ENCODE peak calls at places on chromosome X, in seven cellular contexts. K, L, D, N, J, S and B are unnamed samples. For H3K4me1, the result is how much of the 10 kb centered on the place peaks cover.

GRCh38 chrX:47358387-47359065 is 11.9 kb upstream of the ZNF157 start:
- DNase-seq in K (no peak), L (no peak), D (peak), N (no peak), J (no peak), S (no peak), B (no peak)

GRCh38 chrX:19332983-19333382 is 10.7 kb upstream of the PDHA1 start:
- DNase-seq in K (peak), L (no peak), D (no peak), N (peak), J (no peak), S (no peak), B (no peak)

GRCh38 chrX:44937606-44938005 is 64.6 kb downstream of the KDM6A start:
- DNase-seq in K (no peak), L (no peak), D (no peak), N (no peak), J (no peak), S (no peak), B (no peak)

GRCh38 chrX:130896816-130897508 is 6.0 kb downstream of the ENOX2 start:
- DNase-seq in K (peak), L (no peak), D (no peak), N (peak), J (no peak), S (no peak), B (no peak)

GRCh38 chrX:41672643-41673042 is 16.1 kb upstream of the GPR34 start:
- DNase-seq in K (no peak), L (no peak), D (no peak), N (no peak), J (no peak), S (no peak), B (no peak)

GRCh38 chrX:40423299-40423698 is 157.5 kb upstream of the ATP6AP2 start:
- DNase-seq in K (peak), L (peak), D (no peak), N (no peak), J (no peak), S (no peak), B (no peak)

GRCh38 chrX:115337735-115338134 is 48.2 kb downstream of the LUZP4 start:
- DNase-seq in K (peak), L (no peak), D (no peak), N (no peak), J (no peak), S (no peak), B (peak)

GRCh38 chrX:128020701-128021100 is 31.5 kb downstream of the ACTRT1 start:
- DNase-seq in K (no peak), L (peak), D (no peak), N (peak), J (no peak), S (peak), B (no peak)

GRCh38 chrX:12791253-12792228 is at the start of gene PRPS2:
- DNase-seq in K (peak), L (no peak), D (peak), N (peak), J (peak), S (peak), B (peak)

GRCh38 chrX:19673334-19674040 is 158.2 kb upstream of the MAP3K15 start:
- DNase-seq in K (peak), L (peak), D (no peak), N (peak), J (no peak), S (peak), B (peak)

GRCh38 chrX:21800344-21800770 is 39.1 kb upstream of the MBTPS2 start:
- DNase-seq in K (peak), L (no peak), D (no peak), N (peak), J (no peak), S (no peak), B (no peak)

GRCh38 chrX:36908801-36909403 is 99.3 kb upstream of the FAM47C start:
- DNase-seq in K (peak), L (no peak), D (no peak), N (peak), J (peak), S (peak), B (no peak)

GRCh38 chrX:9532349-9532748 is 67.5 kb downstream of the TBL1X start:
- DNase-seq in K (no peak), L (no peak), D (no peak), N (no peak), J (no peak), S (no peak), B (peak)

GRCh38 chrX:54423161-54423888 is 16.9 kb upstream of the TSR2 start:
- DNase-seq in K (no peak), L (no peak), D (no peak), N (no peak), J (peak), S (peak), B (no peak)

GRCh38 chrX:100413231-100413630 is 3.2 kb upstream of the PCDH19 start:
- DNase-seq in K (peak), L (peak), D (no peak), N (peak), J (peak), S (peak), B (no peak)

GRCh38 chrX:54979432-54979831 is 14.6 kb downstream of the PFKFB1 start:
- DNase-seq in K (no peak), L (no peak), D (no peak), N (no peak), J (no peak), S (no peak), B (no peak)

GRCh38 chrX:115330498-115331138 is 41.1 kb downstream of the LUZP4 start:
- DNase-seq in K (peak), L (peak), D (no peak), N (peak), J (peak), S (peak), B (peak)

GRCh38 chrX:28920554-28920953 is 333.3 kb downstream of the IL1RAPL1 start:
- DNase-seq in K (no peak), L (no peak), D (no peak), N (no peak), J (no peak), S (no peak), B (no peak)

GRCh38 chrX:18617351-18617750 is 54.6 kb downstream of the RS1 start:
- DNase-seq in K (peak), L (peak), D (no peak), N (peak), J (no peak), S (peak), B (no peak)

GRCh38 chrX:69014200-69014599 is 151.1 kb downstream of the PJA1 start:
- DNase-seq in K (peak), L (no peak), D (no peak), N (no peak), J (no peak), S (no peak), B (no peak)

GRCh38 chrX:97637289-97637688 is 753.6 kb downstream of the RPA4 start:
- DNase-seq in K (no peak), L (no peak), D (no peak), N (no peak), J (no peak), S (no peak), B (no peak)

GRCh38 chrX:96689951-96690350 is 5.3 kb downstream of the DIAPH2 start:
- DNase-seq in K (peak), L (no peak), D (no peak), N (no peak), J (no peak), S (no peak), B (no peak)

GRCh38 chrX:72273718-72274117 is 3.3 kb downstream of the RPS4X start:
- DNase-seq in K (no peak), L (no peak), D (no peak), N (no peak), J (no peak), S (no peak), B (no peak)

GRCh38 chrX:72272868-72273267 is 4.2 kb downstream of the RPS4X start:
- DNase-seq in K (peak), L (peak), D (no peak), N (no peak), J (no peak), S (no peak), B (no peak)

GRCh38 chrX:72276478-72276953 is 532 bp downstream of the RPS4X start:
- DNase-seq in K (peak), L (no peak), D (no peak), N (no peak), J (no peak), S (no peak), B (no peak)

GRCh38 chrX:72271812-72272211 is 5.2 kb downstream of the RPS4X start:
- DNase-seq in K (no peak), L (no peak), D (no peak), N (no peak), J (no peak), S (no peak), B (no peak)

DNA sequence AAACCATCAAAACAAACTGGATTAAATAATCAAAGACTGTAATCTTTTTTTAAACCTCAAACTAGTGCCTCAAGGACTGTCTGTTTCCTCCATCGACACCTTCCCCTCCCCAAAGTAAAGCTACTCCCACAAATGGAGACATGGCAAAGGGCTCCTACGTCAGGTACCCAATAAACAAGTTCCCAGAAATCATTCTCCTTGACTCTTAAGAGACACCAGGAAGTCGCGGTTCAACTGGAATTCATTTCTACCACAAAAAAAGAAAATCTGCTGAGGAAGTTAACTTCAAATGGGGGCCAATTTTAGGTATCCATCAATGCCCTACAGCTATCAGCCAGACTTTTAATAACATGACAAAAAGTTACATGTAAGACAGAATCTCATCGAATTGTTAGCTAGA is 2.5 kb downstream of the RPS4X start:
- DNase-seq in K (no peak), L (no peak), D (no peak), N (no peak), J (no peak), S (no peak), B (no peak)
- H3K4me1 ChIP-seq in K (under half), L (half or more), D (under half), N (under half), J (under half), S (under half), B (under half)

GRCh38 chrX:67604979-67605703 is 61.3 kb downstream of the AR start:
- DNase-seq in K (peak), L (no peak), D (no peak), N (peak), J (no peak), S (peak), B (no peak)

GRCh38 chrX:67612231-67612630 is 68.4 kb downstream of the AR start:
- DNase-seq in K (peak), L (peak), D (no peak), N (peak), J (no peak), S (peak), B (no peak)

GRCh38 chrX:67601771-67602170 is 58.0 kb downstream of the AR start:
- DNase-seq in K (peak), L (no peak), D (no peak), N (peak), J (no peak), S (no peak), B (no peak)

GRCh38 chrX:67610282-67610681 is 66.5 kb downstream of the AR start:
- DNase-seq in K (no peak), L (no peak), D (no peak), N (no peak), J (no peak), S (no peak), B (no peak)

DNA sequence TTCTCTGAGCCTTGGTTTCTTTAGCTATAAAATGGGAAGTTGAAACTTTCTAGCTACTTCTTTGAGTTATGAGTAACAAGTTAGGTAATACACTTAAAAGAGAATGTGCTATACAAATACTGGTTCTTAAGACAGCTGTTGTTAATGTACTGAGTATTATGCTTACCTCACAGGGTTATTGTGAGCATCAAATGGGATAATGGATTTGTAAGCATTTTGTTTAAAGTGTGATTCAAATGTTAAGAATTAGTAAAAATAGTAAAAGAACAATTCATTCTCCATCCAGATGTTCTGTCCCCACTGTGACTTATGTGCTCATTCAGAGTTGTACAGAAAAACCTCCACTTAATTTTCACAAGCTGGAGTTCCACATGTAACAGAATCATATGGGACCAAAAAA is 63.6 kb downstream of the AR start:
- DNase-seq in K (peak), L (no peak), D (no peak), N (no peak), J (no peak), S (no peak), B (no peak)
- H3K4me1 ChIP-seq in K (under half), L (under half), D (under half), N (under half), J (under half), S (under half), B (under half)

DNA sequence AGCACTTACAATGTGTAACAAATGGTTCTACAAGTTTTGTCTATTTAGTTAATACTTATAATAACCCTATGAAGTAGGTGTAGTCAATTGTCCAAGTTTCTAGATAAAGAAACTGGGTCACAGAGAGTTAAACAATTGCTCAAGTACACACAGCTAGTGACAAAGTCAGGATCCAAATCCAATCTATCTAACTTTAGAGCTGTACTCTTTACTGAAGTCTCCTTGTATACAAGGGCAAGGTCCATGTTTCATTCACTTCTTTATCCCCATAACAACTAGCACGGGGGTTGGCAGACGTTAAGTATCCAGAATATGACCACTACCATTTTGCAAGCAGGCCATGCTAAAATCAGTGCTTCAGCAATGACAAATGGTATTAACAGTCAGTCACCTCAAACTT is 141.0 kb downstream of the CHM start:
- DNase-seq in K (no peak), L (no peak), D (no peak), N (no peak), J (no peak), S (no peak), B (no peak)
- H3K4me1 ChIP-seq in K (under half), L (under half), D (under half), N (under half), J (under half), S (under half), B (under half)

DNA sequence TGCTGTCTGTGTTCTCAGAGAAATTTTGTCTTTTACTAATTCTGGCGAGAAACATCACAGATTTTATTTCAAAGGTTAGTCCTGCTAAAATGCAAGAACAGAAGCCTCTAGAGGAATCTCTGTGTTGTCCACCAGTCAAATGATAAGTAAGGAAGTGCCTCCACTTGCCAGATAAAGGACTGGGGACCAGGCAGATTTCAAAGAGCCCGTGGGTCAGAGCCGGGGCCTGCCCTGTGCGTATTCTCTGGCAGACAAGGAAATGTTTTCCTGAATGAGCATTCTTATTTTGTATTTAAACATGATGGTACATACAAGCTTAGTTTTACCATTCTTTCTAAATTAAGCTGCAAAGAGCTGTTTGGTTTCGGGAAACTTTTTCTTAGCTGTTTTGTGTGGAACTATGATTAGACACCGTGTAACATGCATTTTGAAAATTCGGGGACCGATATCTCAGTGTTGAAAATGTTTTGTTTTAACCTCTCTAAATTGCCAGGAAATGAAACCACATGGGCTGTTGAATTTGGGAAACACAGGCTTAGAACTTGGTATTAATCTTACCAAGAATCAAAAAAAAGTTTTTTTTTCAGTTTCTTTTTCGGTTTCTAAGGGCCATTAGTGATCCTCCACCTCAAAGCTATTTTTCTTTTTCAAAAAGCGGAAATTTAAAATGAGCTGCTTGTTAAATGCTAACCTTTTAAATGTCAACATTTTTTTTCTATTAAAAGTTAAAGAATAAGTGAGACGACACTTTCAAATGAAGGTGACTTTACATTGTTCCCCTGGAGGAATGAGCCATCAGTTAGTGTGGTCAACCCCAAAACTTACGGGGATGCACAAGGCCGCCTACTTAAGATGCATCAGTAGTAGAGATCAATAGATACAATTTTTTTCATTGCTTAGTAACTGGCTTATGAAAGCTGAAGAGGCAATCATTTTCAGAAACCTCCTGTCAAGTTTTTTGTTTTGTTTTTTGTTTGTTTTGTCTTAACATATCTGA is 89.6 kb upstream of the MTM1 start:
- DNase-seq in K (no peak), L (no peak), D (no peak), N (no peak), J (no peak), S (no peak), B (no peak)
- H3K4me1 ChIP-seq in K (under half), L (under half), D (under half), N (under half), J (under half), S (under half), B (under half)

DNA sequence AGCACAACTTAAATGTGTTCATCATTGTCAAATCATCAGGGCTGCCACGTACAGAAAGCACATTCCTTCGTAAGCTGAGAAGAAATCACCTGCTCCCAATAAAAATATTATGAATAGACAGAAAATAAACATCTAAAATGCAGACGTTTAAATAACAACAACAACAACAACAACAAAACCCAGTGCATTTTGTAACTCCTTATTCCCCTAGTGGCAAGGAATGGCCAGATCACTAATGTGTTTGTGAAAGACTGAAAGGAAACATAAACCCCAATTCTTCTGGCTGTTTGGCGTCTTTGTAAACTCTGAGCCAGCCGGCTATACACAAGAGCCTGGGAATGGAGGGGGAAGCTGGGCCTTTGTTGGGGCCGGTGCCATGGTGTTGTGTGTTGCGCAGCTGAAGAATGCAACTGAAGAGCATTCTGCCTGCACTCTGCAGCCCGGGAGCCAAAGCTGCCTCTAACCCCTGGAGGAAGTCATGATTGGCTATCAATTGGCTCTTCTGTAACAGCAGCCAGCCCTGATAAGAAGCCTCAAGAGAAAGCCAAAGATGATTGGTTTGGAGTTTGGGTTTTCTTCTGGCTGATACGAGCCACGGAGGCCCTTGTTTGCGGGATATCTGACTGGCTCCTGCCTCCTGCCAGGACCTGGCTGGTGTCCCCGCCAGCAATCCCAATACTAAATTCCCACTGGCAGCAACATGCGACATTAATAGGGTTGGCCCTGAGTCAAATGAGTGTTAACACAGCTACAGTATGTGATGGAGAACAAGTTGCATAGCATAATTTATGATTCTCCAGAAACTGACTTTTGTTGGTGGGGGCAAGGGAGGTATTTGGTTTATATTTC is 89.7 kb upstream of the TFDP3 start:
- DNase-seq in K (peak), L (no peak), D (no peak), N (no peak), J (peak), S (peak), B (peak)
- H3K4me1 ChIP-seq in K (under half), L (under half), D (under half), N (under half), J (under half), S (under half), B (under half)

GRCh38 chrX:153818571-153819397 is 11.6 kb downstream of the PDZD4 start:
- DNase-seq in K (peak), L (no peak), D (peak), N (peak), J (peak), S (peak), B (no peak)
- H3K4me1 ChIP-seq in K (under half), L (under half), D (under half), N (under half), J (under half), S (under half), B (under half)

DNA sequence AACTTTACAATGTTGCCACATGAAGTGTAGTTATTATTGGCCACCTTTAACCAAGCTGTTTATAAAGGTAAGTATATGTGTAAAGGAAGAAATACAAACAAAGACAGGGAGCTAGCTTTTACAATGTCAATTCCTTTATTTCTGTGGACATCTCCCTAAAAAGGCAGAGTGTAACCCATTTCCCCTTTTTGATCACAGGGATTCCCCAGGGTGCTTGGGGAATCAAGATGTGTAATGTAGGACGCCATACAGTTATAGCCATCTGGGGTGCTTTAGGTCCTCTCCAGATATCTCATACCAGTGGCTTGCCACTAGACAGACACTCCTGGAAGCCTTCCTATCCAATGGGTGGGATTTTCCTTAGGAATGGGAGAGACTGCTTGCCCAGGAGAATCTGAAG is 4.2 kb upstream of the CUL4B start:
- DNase-seq in K (no peak), L (no peak), D (no peak), N (no peak), J (no peak), S (no peak), B (no peak)
- H3K4me1 ChIP-seq in K (under half), L (under half), D (under half), N (under half), J (under half), S (under half), B (under half)